ENCODE peak calls at places on chromosomes 16 and 17, in six cellular contexts. V is cardiac muscle cell, L is lower leg skin, T is dorsolateral prefrontal cortex, X is endothelial cell of umbilical vein, J is thoracic aorta. Q is an unnamed sample.

GRCh38 chr17:37494971-37495370 is 5.3 kb downstream of the DUSP14 start:
- DNase-seq in V (no peak), J (no peak), L (no peak), X (no peak), T (no peak), Q (no peak)

GRCh38 chr16:57071840-57072541 is 20.4 kb upstream of the CPNE2 start:
- DNase-seq in T (no peak), V (peak; percentile 39), J (no peak), X (peak; percentile 39), L (no peak), Q (no peak)

GRCh38 chr17:30211371-30211770 is 24.1 kb downstream of the SLC6A4 start:
- DNase-seq in J (no peak), V (no peak), L (no peak), T (no peak), X (no peak), Q (no peak)

GRCh38 chr16:31200821-31201510 is 1.6 kb downstream of the PYCARD start:
- DNase-seq in L (no peak), X (no peak), T (no peak), J (no peak), V (no peak), Q (no peak)

GRCh38 chr16:11424118-11424460 is 78.8 kb downstream of the RMI2 start:
- DNase-seq in V (no peak), X (no peak), J (no peak), T (no peak), L (no peak), Q (no peak)

GRCh38 chr16:53504161-53504663 is 1.2 kb upstream of the AKTIP start:
- DNase-seq in L (peak; percentile 60), J (peak; percentile 47), V (peak; percentile 80), T (peak; percentile 46), X (peak; percentile 68), Q (no peak)

GRCh38 chr17:12136646-12137045 is 116.0 kb downstream of the MAP2K4 start:
- DNase-seq in T (no peak), L (no peak), V (no peak), J (no peak), X (no peak), Q (no peak)

GRCh38 chr17:77098884-77099545 is 41.8 kb upstream of the SEC14L1 start:
- DNase-seq in V (peak; percentile 89), J (no peak), X (no peak), L (peak; percentile 78), T (peak; percentile 61), Q (no peak)

GRCh38 chr17:5194346-5194745 is 2.7 kb upstream of the ZNF594 start:
- DNase-seq in T (no peak), V (no peak), L (no peak), J (no peak), X (no peak), Q (no peak)

GRCh38 chr16:10232757-10233156 is 50.5 kb upstream of the GRIN2A start:
- DNase-seq in J (no peak), L (no peak), T (no peak), X (no peak), V (no peak), Q (no peak)

GRCh38 chr17:28807925-28808641 is 34.5 kb downstream of the FAM222B start:
- DNase-seq in L (peak; percentile 32), X (peak; percentile 95), J (no peak), T (no peak), V (peak; percentile 87), Q (no peak)

GRCh38 chr16:6656760-6657159 is 675.9 kb upstream of the RBFOX1 start:
- DNase-seq in V (no peak), J (no peak), L (no peak), X (no peak), T (no peak), Q (no peak)

GRCh38 chr16:55480228-55480655 is 1.2 kb downstream of the MMP2 start:
- DNase-seq in J (peak; percentile 60), L (peak; percentile 84), T (peak; percentile 47), X (peak; percentile 79), V (peak; percentile 98), Q (no peak)

GRCh38 chr16:51773051-51773450 is 622.0 kb upstream of the SALL1 start:
- DNase-seq in L (no peak), X (no peak), T (no peak), V (no peak), J (no peak), Q (no peak)

GRCh38 chr17:53950207-53950857 is 127.6 kb downstream of the KIF2B start:
- DNase-seq in L (no peak), V (no peak), X (no peak), T (no peak), J (no peak), Q (no peak)

GRCh38 chr17:29383687-29384086 is 6.5 kb upstream of the TAOK1 start:
- DNase-seq in T (no peak), V (no peak), L (no peak), X (no peak), J (no peak), Q (no peak)

GRCh38 chr16:54512461-54512860 is 225.9 kb upstream of the IRX3 start:
- DNase-seq in L (no peak), J (no peak), V (no peak), X (no peak), T (no peak), Q (no peak)

GRCh38 chr17:8125196-8125946 is 1.5 kb upstream of the HES7 start:
- DNase-seq in L (peak; percentile 85), V (peak; percentile 70), X (peak; percentile 71), J (peak; percentile 50), T (peak; percentile 86), Q (peak; percentile 85)

GRCh38 chr16:24580665-24581064 is 41.3 kb downstream of the RBBP6 start:
- DNase-seq in T (no peak), X (peak; percentile 55), V (peak; percentile 55), J (no peak), L (no peak), Q (no peak)

GRCh38 chr17:27741971-27742370 is 58.4 kb downstream of the NOS2 start:
- DNase-seq in X (no peak), L (no peak), V (no peak), J (no peak), T (no peak), Q (no peak)

GRCh38 chr17:35293151-35293837 is 50.4 kb downstream of the SLFN5 start:
- DNase-seq in T (no peak), X (no peak), L (no peak), J (no peak), V (no peak), Q (no peak)

DNA sequence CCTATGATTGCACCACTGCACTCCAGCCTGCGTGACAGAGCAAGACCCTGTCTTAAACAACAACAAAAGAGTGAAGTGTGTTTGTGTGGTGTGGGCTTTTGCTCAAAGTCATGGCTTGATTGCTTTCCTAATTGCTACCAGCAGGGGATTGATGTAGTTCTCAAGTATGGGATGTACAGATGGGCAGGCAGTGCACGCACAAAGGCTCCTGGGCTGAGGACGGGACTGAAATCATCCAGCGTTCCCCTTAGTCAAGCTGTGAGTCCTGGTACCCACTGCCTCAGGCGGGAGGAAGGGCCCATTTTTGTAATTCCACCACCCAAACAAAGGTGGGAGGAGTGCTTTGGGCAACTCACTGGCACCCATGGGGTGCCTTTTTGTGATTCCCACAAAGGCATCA is 47.3 kb downstream of the GDE1 start:
- DNase-seq in J (no peak), V (no peak), X (no peak), T (no peak), L (no peak), Q (no peak)
- TF ChIP-seq CTCF in J (no peak), V (no peak), X (no peak), T (no peak), L (no peak), Q (no peak)

GRCh38 chr17:56891751-56892150 is 22.1 kb downstream of the TRIM25 start:
- DNase-seq in L (no peak), J (no peak), T (no peak), X (peak; percentile 28), V (peak; percentile 26), Q (peak; percentile 50)
- TF ChIP-seq CTCF in L (no peak), J (peak; percentile 46), T (no peak), X (peak; percentile 66), V (peak; percentile 47), Q (no peak)

GRCh38 chr17:80283116-80283852 is 22.6 kb downstream of the RNF213 start:
- DNase-seq in X (no peak), V (no peak), T (no peak), L (no peak), J (no peak), Q (no peak)

GRCh38 chr17:80287038-80287437 is 26.4 kb downstream of the RNF213 start:
- DNase-seq in V (peak; percentile 18), X (no peak), L (no peak), T (no peak), J (no peak), Q (no peak)

GRCh38 chr17:80285237-80285920 is 24.7 kb downstream of the RNF213 start:
- DNase-seq in X (no peak), T (no peak), V (no peak), L (no peak), J (no peak), Q (no peak)

GRCh38 chr17:80286638-80286960 is 25.9 kb downstream of the RNF213 start:
- DNase-seq in J (no peak), L (no peak), T (no peak), X (no peak), V (no peak), Q (no peak)

GRCh38 chr17:80284631-80285030 is 24.0 kb downstream of the RNF213 start:
- DNase-seq in X (no peak), V (no peak), T (no peak), L (no peak), J (no peak), Q (no peak)
- TF ChIP-seq CTCF in X (no peak), V (no peak), T (no peak), L (no peak), J (no peak), Q (no peak)

DNA sequence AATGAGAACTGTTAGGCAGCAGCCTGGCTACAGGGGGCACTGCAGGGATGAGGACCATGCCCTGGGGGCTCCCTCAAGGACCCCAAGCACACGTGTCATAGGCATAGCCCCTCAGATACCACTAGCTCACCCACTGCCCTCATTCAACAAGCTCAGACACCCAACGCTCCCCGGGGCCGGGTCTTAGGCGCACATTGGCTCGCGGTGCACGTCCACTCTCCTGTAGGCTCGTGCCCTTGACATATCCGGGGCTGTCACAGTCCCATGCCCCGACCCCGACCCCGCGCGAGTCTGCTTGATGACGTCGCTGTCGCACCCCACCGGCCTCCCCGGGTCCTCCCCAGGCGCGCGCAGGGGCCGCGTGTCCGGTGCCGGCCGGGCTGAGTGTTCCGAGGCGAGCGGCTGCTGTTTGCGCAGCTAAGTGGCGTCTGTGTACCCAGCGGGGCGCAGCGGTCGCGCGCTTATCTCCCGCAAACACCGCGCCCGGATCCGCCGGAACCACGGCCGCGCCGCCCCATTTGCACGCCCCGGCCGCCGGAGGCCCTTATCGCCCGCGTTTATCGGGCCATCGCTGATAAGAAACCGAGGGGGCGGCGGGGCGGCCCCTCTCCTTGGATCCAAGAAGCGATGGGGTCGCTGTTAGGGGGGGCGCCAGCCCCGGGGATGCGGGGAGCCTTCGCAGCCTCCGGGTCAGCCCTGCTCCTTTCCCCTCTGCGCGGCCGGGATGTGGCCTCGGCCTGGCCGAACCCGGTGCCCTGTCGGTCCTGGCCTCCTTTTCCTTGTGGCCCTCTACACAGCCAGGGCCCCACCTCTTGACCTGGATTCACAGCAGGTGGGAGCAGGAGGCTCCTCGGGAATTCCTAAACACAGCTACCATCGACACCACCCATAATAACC is 20.7 kb upstream of the NAGS start:
- DNase-seq in J (no peak), V (no peak), X (no peak), L (no peak), T (no peak), Q (no peak)
- TF ChIP-seq CTCF in J (no peak), V (peak; percentile 43), X (peak; percentile 43), L (no peak), T (no peak), Q (no peak)

GRCh38 chr16:22210285-22210684 is 4.2 kb downstream of the EEF2K start:
- DNase-seq in X (no peak), L (no peak), V (no peak), T (no peak), J (no peak), Q (no peak)
- TF ChIP-seq CTCF in X (no peak), L (no peak), V (no peak), T (no peak), J (no peak), Q (no peak)

Q was measured in activated B cell treated with CpG ODN at 0.5 μM for 24 hours.